ENCODE peak calls at places on chromosomes 13 and 19, in eight cellular contexts. I is NCI-H1436; Y is breast epithelium; M is stimulated activated CD8-positive, alpha-beta memory T cell treated with anti-CD3 and anti-CD28 coated beads, Interleukin-2, amount 100 ng/mL, for 1 hour; W is T-cell; Q is erythroblast; N is HTR-8/SVneo; F is iris pigment epithelial cell. B is an unnamed sample.

GRCh38 chr13:49953560-49953959 is 17.4 kb upstream of the SPRYD7 start:
- DNase-seq in I (no peak), Q (no peak), M (no peak), F (no peak), N (no peak), W (no peak), Y (no peak), B (no peak)

GRCh38 chr13:71785361-71785760 is 81.6 kb downstream of the DACH1 start:
- DNase-seq in Y (no peak), F (no peak), W (no peak), M (no peak), N (no peak), I (no peak), Q (no peak), B (no peak)

GRCh38 chr19:2015611-2015950 is at the start of gene BTBD2:
- DNase-seq in W (no peak), Q (peak; percentile 66), F (peak; percentile 59), M (peak; percentile 41), Y (no peak), I (peak; percentile 74), N (no peak), B (peak; percentile 17)

GRCh38 chr13:60852886-60853285 is 455.9 kb downstream of the TDRD3 start:
- DNase-seq in Q (no peak), F (no peak), I (no peak), N (no peak), W (no peak), M (no peak), Y (no peak), B (no peak)

GRCh38 chr13:20824762-20825161 is 51.0 kb upstream of the EEF1AKMT1 start:
- DNase-seq in F (peak; percentile 68), W (no peak), Y (no peak), N (no peak), Q (no peak), I (no peak), M (no peak), B (no peak)

GRCh38 chr19:31572671-31573298 is 223.5 kb upstream of the TSHZ3 start:
- DNase-seq in I (no peak), Q (no peak), N (no peak), W (no peak), Y (no peak), M (no peak), F (no peak), B (no peak)

GRCh38 chr13:26929971-26930730 is 169.6 kb upstream of the GPR12 start:
- DNase-seq in W (peak; percentile 65), N (peak; percentile 56), M (peak; percentile 59), F (peak; percentile 57), Q (peak; percentile 62), Y (no peak), I (peak; percentile 34), B (peak; percentile 66)

GRCh38 chr19:10019246-10019645 is 6.0 kb downstream of the RDH8 start:
- DNase-seq in N (no peak), Y (no peak), Q (no peak), I (no peak), W (no peak), M (no peak), F (no peak), B (no peak)

GRCh38 chr13:86051134-86052103 is 252.2 kb upstream of the SLITRK6 start:
- DNase-seq in I (peak; percentile 26), N (no peak), M (no peak), W (no peak), F (peak; percentile 8), Y (no peak), Q (no peak), B (peak; percentile 21)

GRCh38 chr13:24184265-24184841 is 23.8 kb downstream of the SPATA13 start:
- DNase-seq in I (no peak), M (no peak), Q (no peak), W (no peak), F (no peak), N (no peak), Y (no peak), B (no peak)

GRCh38 chr13:21800847-21801616 is 130.2 kb downstream of the FGF9 start:
- DNase-seq in I (no peak), Q (no peak), F (peak; percentile 20), W (no peak), M (no peak), N (no peak), Y (no peak), B (no peak)

GRCh38 chr13:75258159-75258782 is 223.7 kb downstream of the TBC1D4 start:
- DNase-seq in W (no peak), M (no peak), Q (peak; percentile 23), I (peak; percentile 8), Y (no peak), N (peak; percentile 21), F (peak; percentile 53), B (no peak)

GRCh38 chr19:41701401-41702075 is 6.9 kb upstream of the CEACAM5 start:
- DNase-seq in I (peak; percentile 57), W (no peak), Q (no peak), M (no peak), Y (no peak), F (no peak), N (no peak), B (no peak)

GRCh38 chr13:39023316-39023715 is 14.6 kb downstream of the PROSER1 start:
- DNase-seq in Y (no peak), N (no peak), I (no peak), F (peak; percentile 55), Q (no peak), W (no peak), M (no peak), B (no peak)

GRCh38 chr13:102584423-102584822 is 12.4 kb upstream of the TPP2 start:
- DNase-seq in Y (no peak), N (no peak), F (no peak), W (no peak), Q (no peak), M (no peak), I (no peak), B (no peak)

GRCh38 chr13:98888890-98889279 is 89.0 kb downstream of the DOCK9 start:
- DNase-seq in Q (no peak), I (no peak), Y (no peak), N (no peak), F (no peak), M (no peak), W (no peak), B (no peak)

GRCh38 chr19:35226748-35227147 is 1.8 kb downstream of the FAM187B start:
- DNase-seq in I (no peak), Y (no peak), F (no peak), M (no peak), N (no peak), W (no peak), Q (no peak), B (no peak)

GRCh38 chr13:105497597-105497996 is 1037.9 kb downstream of the EFNB2 start:
- DNase-seq in N (no peak), F (no peak), I (no peak), M (no peak), Q (no peak), W (no peak), Y (no peak), B (no peak)

GRCh38 chr19:57560049-57560491 is 407 bp upstream of the ZNF550 start:
- DNase-seq in F (peak; percentile 79), Q (no peak), M (no peak), W (no peak), N (peak; percentile 65), Y (no peak), I (no peak), B (no peak)

GRCh38 chr13:38180100-38180499 is 169.6 kb upstream of the UFM1 start:
- DNase-seq in I (no peak), M (no peak), F (peak; percentile 71), W (no peak), Q (no peak), Y (no peak), N (peak; percentile 4), B (no peak)

GRCh38 chr13:50467156-50467814 is 376.2 kb downstream of the DLEU7 start:
- DNase-seq in F (no peak), W (no peak), Q (no peak), M (no peak), Y (no peak), N (no peak), I (peak; percentile 16), B (no peak)

GRCh38 chr19:8020681-8021080 is 15.2 kb upstream of the ELAVL1 start:
- DNase-seq in Y (no peak), F (no peak), Q (no peak), M (no peak), N (no peak), I (no peak), W (no peak), B (no peak)

GRCh38 chr19:50205681-50206138 is 2.3 kb downstream of the MYH14 start:
- DNase-seq in F (no peak), Q (no peak), Y (peak; percentile 57), W (no peak), M (no peak), I (peak; percentile 32), N (no peak), B (no peak)

GRCh38 chr13:38395505-38395803 is 45.8 kb downstream of the UFM1 start:
- DNase-seq in Q (no peak), F (peak; percentile 81), M (no peak), I (no peak), N (no peak), W (no peak), Y (no peak), B (no peak)

GRCh38 chr13:78137404-78138142 is 218.9 kb upstream of the EDNRB start:
- DNase-seq in N (peak; percentile 30), W (peak; percentile 5), Q (peak; percentile 28), I (peak; percentile 62), Y (no peak), F (peak; percentile 62), M (no peak), B (peak; percentile 8)

GRCh38 chr19:5957132-5957531 is 20.8 kb downstream of the RANBP3 start:
- DNase-seq in M (no peak), F (peak; percentile 57), Y (no peak), N (no peak), Q (no peak), I (no peak), W (no peak), B (no peak)

GRCh38 chr13:37453246-37453645 is 145.3 kb downstream of the POSTN start:
- DNase-seq in Y (no peak), N (no peak), I (no peak), F (peak; percentile 29), M (no peak), Q (no peak), W (no peak), B (no peak)

B was measured in NCI-H2107.